ENCODE peak calls at places on chromosomes 16 and 17, in seven cellular contexts. S, Y, D, O, Q, G and P are unnamed samples.

GRCh38 chr16:19997264-19997663 is 76.4 kb downstream of the GPR139 start:
- DNase-seq in S (no peak), Y (no peak), D (no peak), O (no peak), Q (no peak), G (no peak), P (no peak)

GRCh38 chr16:65305588-65305987 is 183.7 kb upstream of the CDH11 start:
- DNase-seq in S (no peak), Y (no peak), D (no peak), O (no peak), Q (no peak), G (no peak), P (no peak)

GRCh38 chr17:80895366-80895765 is 96.3 kb upstream of the CHMP6 start:
- DNase-seq in S (no peak), Y (no peak), D (no peak), O (no peak), Q (no peak), G (no peak), P (no peak)

GRCh38 chr16:25838724-25839186 is 147.0 kb downstream of the HS3ST4 start:
- DNase-seq in S (peak; percentile 71), Y (no peak), D (no peak), O (no peak), Q (peak; percentile 31), G (no peak), P (peak; percentile 67)

GRCh38 chr16:24921229-24921628 is 75.5 kb downstream of the SLC5A11 start:
- DNase-seq in S (peak; percentile 20), Y (no peak), D (no peak), O (no peak), Q (no peak), G (no peak), P (no peak)

GRCh38 chr16:50667497-50668367 is 13.4 kb downstream of the SNX20 start:
- DNase-seq in S (peak; percentile 30), Y (no peak), D (no peak), O (no peak), Q (no peak), G (no peak), P (no peak)

GRCh38 chr16:11217651-11218323 is 38.2 kb downstream of the SOCS1 start:
- DNase-seq in S (no peak), Y (no peak), D (no peak), O (no peak), Q (no peak), G (no peak), P (no peak)

GRCh38 chr17:33200116-33200515 is 93.0 kb downstream of the ASIC2 start:
- DNase-seq in S (no peak), Y (no peak), D (no peak), O (no peak), Q (peak; percentile 28), G (no peak), P (no peak)

GRCh38 chr17:82873521-82873920 is 33.7 kb upstream of the ZNF750 start:
- DNase-seq in S (no peak), Y (no peak), D (peak; percentile 80), O (no peak), Q (no peak), G (no peak), P (no peak)

GRCh38 chr16:87226926-87227650 is 90.1 kb downstream of the C16orf95 start:
- DNase-seq in S (no peak), Y (no peak), D (no peak), O (no peak), Q (peak; percentile 36), G (no peak), P (no peak)

GRCh38 chr17:77906377-77906871 is 52.1 kb upstream of the TNRC6C start:
- DNase-seq in S (no peak), Y (no peak), D (peak; percentile 72), O (no peak), Q (no peak), G (no peak), P (no peak)

GRCh38 chr16:81703177-81704155 is 75.6 kb upstream of the PLCG2 start:
- DNase-seq in S (no peak), Y (no peak), D (peak; percentile 84), O (no peak), Q (peak; percentile 64), G (no peak), P (no peak)

GRCh38 chr17:51060396-51060795 is 60.3 kb downstream of the SPAG9 start:
- DNase-seq in S (no peak), Y (no peak), D (no peak), O (no peak), Q (no peak), G (no peak), P (no peak)

GRCh38 chr16:76882105-76882504 is 308.9 kb upstream of the MON1B start:
- DNase-seq in S (no peak), Y (no peak), D (no peak), O (no peak), Q (no peak), G (no peak), P (no peak)

GRCh38 chr17:31048780-31049179 is 46.0 kb upstream of the NF1 start:
- DNase-seq in S (no peak), Y (no peak), D (no peak), O (no peak), Q (no peak), G (no peak), P (no peak)

GRCh38 chr16:56643080-56643778 is 4.8 kb downstream of the MT1A start:
- DNase-seq in S (no peak), Y (peak; percentile 56), D (peak; percentile 95), O (peak; percentile 96), Q (peak; percentile 10), G (peak; percentile 59), P (no peak)

GRCh38 chr17:81436294-81436849 is 41.1 kb downstream of the BAHCC1 start:
- DNase-seq in S (no peak), Y (no peak), D (no peak), O (no peak), Q (no peak), G (no peak), P (no peak)

GRCh38 chr16:22849517-22849916 is 35.6 kb downstream of the HS3ST2 start:
- DNase-seq in S (no peak), Y (no peak), D (no peak), O (no peak), Q (no peak), G (no peak), P (no peak)

GRCh38 chr16:66521951-66522771 is 27.8 kb downstream of the TK2 start:
- DNase-seq in S (peak; percentile 90), Y (peak; percentile 74), D (no peak), O (no peak), Q (no peak), G (peak; percentile 94), P (no peak)

GRCh38 chr17:1718362-1719165 is 5.9 kb upstream of the WDR81 start:
- DNase-seq in S (no peak), Y (no peak), D (peak; percentile 82), O (no peak), Q (no peak), G (no peak), P (no peak)

GRCh38 chr16:19130852-19131808 is 17.4 kb downstream of the ITPRIPL2 start:
- DNase-seq in S (peak; percentile 78), Y (no peak), D (no peak), O (no peak), Q (peak; percentile 30), G (no peak), P (peak; percentile 76)

GRCh38 chr16:12262454-12263180 is 286.1 kb downstream of the SNX29 start:
- DNase-seq in S (no peak), Y (no peak), D (no peak), O (no peak), Q (no peak), G (no peak), P (no peak)

GRCh38 chr16:79317521-79317920 is 283.0 kb downstream of the MAF start:
- DNase-seq in S (no peak), Y (no peak), D (no peak), O (no peak), Q (no peak), G (no peak), P (no peak)

GRCh38 chr17:41624208-41625101 is at the start of gene KRT17:
- DNase-seq in S (no peak), Y (no peak), D (peak; percentile 70), O (no peak), Q (no peak), G (no peak), P (no peak)